ENCODE peak calls at places on chromosomes 3 and 15, in four cellular contexts. E is GM06990, Z is choroid plexus epithelial cell, C is AG04450. H is an unnamed sample.

GRCh38 chr3:157098823-157099185 is 61.1 kb downstream of the CCNL1 start:
- DNase-seq in E (no peak), Z (peak), C (no peak), H (peak)

GRCh38 chr3:31476209-31476608 is 56.5 kb upstream of the STT3B start:
- DNase-seq in E (no peak), Z (no peak), C (no peak), H (no peak)

GRCh38 chr15:70033529-70034140 is 64.1 kb downstream of the TLE3 start:
- DNase-seq in E (no peak), Z (peak), C (no peak), H (peak)

GRCh38 chr15:34116620-34117019 is 14.7 kb downstream of the PGBD4 start:
- DNase-seq in E (no peak), Z (no peak), C (no peak), H (no peak)

GRCh38 chr15:34821907-34822306 is 26.6 kb upstream of the ACTC1 start:
- DNase-seq in E (no peak), Z (no peak), C (no peak), H (no peak)

GRCh38 chr15:101010781-101011180 is 91.6 kb downstream of the LRRK1 start:
- DNase-seq in E (no peak), Z (no peak), C (no peak), H (no peak)

GRCh38 chr3:100033184-100033583 is 81.1 kb downstream of the FILIP1L start:
- DNase-seq in E (no peak), Z (peak), C (peak), H (peak)

GRCh38 chr15:40270246-40270995 is 12.4 kb downstream of the ANKRD63 start:
- DNase-seq in E (no peak), Z (no peak), C (no peak), H (peak)

GRCh38 chr3:82558081-82558480 is 796.6 kb upstream of the GBE1 start:
- DNase-seq in E (no peak), Z (peak), C (no peak), H (no peak)

GRCh38 chr15:48413304-48413703 is 82.1 kb downstream of the DUT start:
- DNase-seq in E (no peak), Z (peak), C (no peak), H (peak)

GRCh38 chr15:70208332-70208731 is 110.6 kb upstream of the TLE3 start:
- DNase-seq in E (no peak), Z (no peak), C (no peak), H (no peak)

GRCh38 chr3:80806673-80807072 is 954.8 kb downstream of the GBE1 start:
- DNase-seq in E (no peak), Z (no peak), C (no peak), H (no peak)

GRCh38 chr15:51649659-51650521 is 27.3 kb upstream of the DMXL2 start:
- DNase-seq in E (peak), Z (peak), C (peak), H (peak)

GRCh38 chr15:68464451-68465090 is 32.6 kb upstream of the ITGA11 start:
- DNase-seq in E (no peak), Z (peak), C (no peak), H (peak)

GRCh38 chr15:68465861-68466560 is 34.0 kb upstream of the ITGA11 start:
- DNase-seq in E (no peak), Z (peak), C (no peak), H (no peak)

GRCh38 chr15:68460166-68460565 is 28.2 kb upstream of the ITGA11 start:
- DNase-seq in E (no peak), Z (no peak), C (no peak), H (no peak)

GRCh38 chr15:68463996-68464395 is 32.0 kb upstream of the ITGA11 start:
- DNase-seq in E (no peak), Z (no peak), C (no peak), H (no peak)

GRCh38 chr15:68463444-68463843 is 31.5 kb upstream of the ITGA11 start:
- DNase-seq in E (no peak), Z (no peak), C (no peak), H (no peak)
- H3K4me3 ChIP-seq in E (no peak), Z (no peak), C (no peak), H (no peak)

DNA sequence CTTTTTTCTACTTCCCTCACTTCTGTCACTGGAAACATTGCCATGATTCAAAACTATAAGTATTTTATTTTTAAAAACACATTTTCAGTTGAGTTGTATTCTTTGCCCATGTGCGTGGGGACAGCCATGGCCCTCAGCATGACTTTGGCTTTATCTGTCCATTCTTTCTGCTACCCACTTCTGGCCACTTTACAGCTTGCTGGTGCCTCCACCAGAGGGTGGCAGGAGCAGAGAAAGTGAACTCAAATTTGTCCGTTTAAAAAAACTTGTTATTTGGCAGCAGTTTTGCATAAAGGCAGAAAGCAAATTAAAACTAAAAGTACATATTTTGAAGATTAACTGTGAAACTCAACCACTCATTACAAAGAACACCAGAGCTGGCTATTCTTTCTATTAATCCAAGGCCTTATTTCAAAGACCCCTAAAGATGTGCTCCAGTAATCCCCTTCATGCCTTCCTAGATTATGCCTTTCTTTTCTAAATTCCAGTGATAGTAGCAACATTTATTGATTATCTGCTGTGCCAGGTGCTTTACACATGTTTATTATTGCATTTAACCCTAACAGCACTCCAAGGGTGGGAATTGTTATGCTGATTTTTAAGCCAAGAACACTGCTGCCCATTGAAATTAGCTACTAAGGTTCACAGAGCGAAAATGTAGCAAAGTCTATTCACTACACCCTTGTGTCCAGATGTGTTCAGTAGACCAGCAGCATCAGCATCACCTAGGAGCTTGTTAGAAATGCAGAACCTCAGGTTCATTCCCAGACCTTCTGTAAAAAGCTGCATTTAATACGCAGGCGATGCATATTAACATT is 134.8 kb downstream of the THRB start:
- DNase-seq in E (no peak), Z (no peak), C (no peak), H (no peak)
- TF ChIP-seq CTCF in E (no peak), Z (peak), C (no peak), H (peak)

GRCh38 chr3:153042088-153042487 is 119.9 kb upstream of the RAP2B start:
- DNase-seq in E (no peak), Z (no peak), C (no peak), H (no peak)

GRCh38 chr3:153045150-153045549 is 116.9 kb upstream of the RAP2B start:
- DNase-seq in E (no peak), Z (no peak), C (no peak), H (peak)

GRCh38 chr3:153038779-153039178 is 123.2 kb upstream of the RAP2B start:
- DNase-seq in E (no peak), Z (peak), C (no peak), H (no peak)

GRCh38 chr3:153038367-153038766 is 123.7 kb upstream of the RAP2B start:
- DNase-seq in E (no peak), Z (no peak), C (no peak), H (no peak)

GRCh38 chr3:153043729-153044314 is 118.2 kb upstream of the RAP2B start:
- DNase-seq in E (no peak), Z (peak), C (no peak), H (peak)
- H3K4me3 ChIP-seq in E (no peak), Z (no peak), C (no peak), H (no peak)

GRCh38 chr3:5425371-5425770 is 237.9 kb downstream of the EDEM1 start:
- DNase-seq in E (no peak), Z (no peak), C (no peak), H (no peak)

GRCh38 chr3:5428607-5429516 is 241.4 kb downstream of the EDEM1 start:
- DNase-seq in E (peak), Z (no peak), C (no peak), H (no peak)

GRCh38 chr3:5427021-5427420 is 239.5 kb downstream of the EDEM1 start:
- DNase-seq in E (no peak), Z (no peak), C (no peak), H (no peak)

GRCh38 chr3:5427938-5428337 is 240.4 kb downstream of the EDEM1 start:
- DNase-seq in E (no peak), Z (no peak), C (no peak), H (no peak)

DNA sequence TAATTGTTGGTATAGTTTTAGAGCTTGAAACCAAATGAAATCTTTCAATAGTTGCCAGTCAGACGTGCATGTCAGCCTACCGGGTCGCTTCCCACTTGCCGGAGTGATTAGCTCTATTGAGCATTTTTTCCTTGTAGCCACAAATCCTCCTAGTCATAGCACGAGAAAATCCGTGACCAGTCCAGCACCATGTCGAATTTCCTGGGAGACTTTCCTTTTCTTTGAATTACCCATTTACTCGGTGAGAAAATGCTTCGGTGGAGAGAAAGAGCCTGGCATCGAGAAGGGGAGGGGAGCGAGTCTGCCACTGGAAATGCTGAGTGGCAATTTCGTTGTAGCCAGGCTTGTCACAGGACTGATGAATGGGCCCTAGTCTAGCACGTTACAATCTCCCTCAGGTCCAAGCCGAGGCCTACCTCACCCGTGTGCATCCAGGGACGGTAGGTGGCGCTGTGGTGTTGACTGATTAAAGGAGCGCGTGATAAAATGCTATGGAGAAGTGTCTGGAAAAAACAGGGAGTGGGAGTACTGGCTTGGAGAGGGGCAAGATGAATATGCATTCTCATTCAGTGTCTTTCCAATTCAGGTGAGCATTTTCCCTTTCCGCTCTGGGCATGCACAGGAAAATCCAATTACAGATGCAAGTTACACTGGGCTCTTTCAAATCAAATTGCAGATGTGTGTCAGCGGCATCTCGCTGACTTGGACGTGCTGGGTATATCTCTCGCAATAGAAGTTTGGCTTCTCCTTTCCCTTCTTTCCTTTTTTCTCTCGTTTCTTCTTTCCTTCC is 238.8 kb downstream of the EDEM1 start:
- DNase-seq in E (peak), Z (peak), C (no peak), H (peak)
- TF ChIP-seq CTCF in E (peak), Z (peak), C (peak), H (peak)

GRCh38 chr3:23762214-23763039 is 43.3 kb upstream of the UBE2E1 start:
- DNase-seq in E (peak), Z (no peak), C (no peak), H (no peak)
- H3K4me3 ChIP-seq in E (peak), Z (peak), C (peak), H (peak)

DNA sequence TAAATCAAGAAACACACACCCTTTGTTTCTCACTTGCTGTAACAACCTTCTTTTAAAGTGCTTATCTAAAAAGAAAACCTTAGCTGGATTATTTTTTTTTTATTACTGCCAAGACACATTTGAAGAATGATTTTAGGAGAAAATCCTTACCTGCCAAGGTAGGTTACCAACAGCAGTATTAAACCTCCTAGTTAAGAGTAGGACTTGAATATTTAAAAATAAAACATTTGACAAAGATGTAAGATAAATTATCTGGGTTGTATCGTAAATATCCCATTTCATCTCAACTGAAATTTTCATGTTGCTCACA is 192.1 kb downstream of the PDZRN3 start:
- DNase-seq in E (no peak), Z (no peak), C (no peak), H (no peak)
- TF ChIP-seq CTCF in E (no peak), Z (no peak), C (no peak), H (no peak)

GRCh38 chr15:59524331-59524731 is 86.3 kb downstream of the FAM81A start:
- DNase-seq in E (no peak), Z (no peak), C (no peak), H (no peak)

GRCh38 chr15:59519329-59519728 is 81.3 kb downstream of the FAM81A start:
- DNase-seq in E (no peak), Z (no peak), C (no peak), H (no peak)

GRCh38 chr15:59521443-59521842 is 83.5 kb downstream of the FAM81A start:
- DNase-seq in E (no peak), Z (no peak), C (no peak), H (no peak)

GRCh38 chr15:59523702-59524101 is 85.7 kb downstream of the FAM81A start:
- DNase-seq in E (no peak), Z (no peak), C (no peak), H (no peak)

DNA sequence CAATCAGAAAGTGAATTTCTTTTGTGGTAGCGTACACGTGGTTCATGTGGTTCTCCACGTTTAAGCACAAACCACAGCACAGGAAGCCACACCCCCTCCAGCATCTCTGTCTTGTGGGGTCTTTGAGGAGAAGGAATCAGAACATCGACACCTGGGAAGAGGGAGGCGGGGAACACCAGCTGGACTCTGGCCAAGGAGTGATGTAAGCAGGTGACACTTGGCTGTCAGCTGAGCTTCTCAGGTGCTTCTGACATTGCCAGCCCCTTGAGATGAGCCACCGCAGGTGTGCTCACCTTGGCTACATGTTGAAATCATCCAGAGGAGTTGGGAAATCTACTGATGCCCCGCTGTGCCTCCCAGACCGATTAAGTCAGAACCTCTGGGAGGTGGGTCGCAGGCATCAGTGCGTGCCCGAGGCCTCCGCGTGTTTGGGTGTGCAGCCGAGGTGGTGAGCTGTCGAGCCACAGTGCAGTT is 85.0 kb downstream of the FAM81A start:
- DNase-seq in E (no peak), Z (no peak), C (no peak), H (no peak)
- H3K4me3 ChIP-seq in E (no peak), Z (no peak), C (no peak), H (no peak)

GRCh38 chr3:184339016-184339415 is 1.6 kb downstream of the FAM131A start:
- DNase-seq in E (no peak), Z (no peak), C (no peak), H (no peak)

GRCh38 chr3:184337315-184337714 is at the start of gene FAM131A:
- DNase-seq in E (no peak), Z (no peak), C (no peak), H (peak)

GRCh38 chr3:184336484-184337230 is 743 bp upstream of the FAM131A start:
- DNase-seq in E (no peak), Z (peak), C (no peak), H (peak)

GRCh38 chr3:184337981-184338380 is 581 bp downstream of the FAM131A start:
- DNase-seq in E (no peak), Z (no peak), C (no peak), H (no peak)

DNA sequence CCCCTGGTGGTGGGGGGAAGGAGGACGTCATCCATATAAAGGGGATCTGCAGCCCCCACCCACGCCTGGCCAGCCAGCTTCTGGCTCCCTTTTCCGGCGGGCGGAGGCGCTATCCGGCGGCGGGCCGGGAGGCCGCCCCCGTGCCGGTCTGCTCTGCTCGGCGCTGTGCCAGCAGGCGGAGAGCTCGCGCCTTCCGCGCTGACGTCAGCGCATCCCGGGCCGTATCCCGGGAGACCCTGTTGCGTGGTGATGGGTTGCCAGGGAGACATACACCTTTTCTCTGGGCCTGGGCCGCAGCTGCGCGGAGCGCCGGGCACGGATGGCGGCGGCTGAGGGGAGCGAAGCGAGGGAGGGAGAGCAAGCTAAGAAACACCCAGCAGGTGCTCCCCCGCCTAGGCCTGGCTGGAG is 1.1 kb downstream of the FAM131A start:
- DNase-seq in E (no peak), Z (peak), C (peak), H (peak)
- TF ChIP-seq CTCF in E (no peak), Z (no peak), C (peak), H (peak)

GRCh38 chr15:85025516-85026279 is 44.0 kb downstream of the PDE8A start:
- DNase-seq in E (no peak), Z (no peak), C (no peak), H (no peak)
- H3K4me3 ChIP-seq in E (no peak), Z (no peak), C (no peak), H (no peak)

DNA sequence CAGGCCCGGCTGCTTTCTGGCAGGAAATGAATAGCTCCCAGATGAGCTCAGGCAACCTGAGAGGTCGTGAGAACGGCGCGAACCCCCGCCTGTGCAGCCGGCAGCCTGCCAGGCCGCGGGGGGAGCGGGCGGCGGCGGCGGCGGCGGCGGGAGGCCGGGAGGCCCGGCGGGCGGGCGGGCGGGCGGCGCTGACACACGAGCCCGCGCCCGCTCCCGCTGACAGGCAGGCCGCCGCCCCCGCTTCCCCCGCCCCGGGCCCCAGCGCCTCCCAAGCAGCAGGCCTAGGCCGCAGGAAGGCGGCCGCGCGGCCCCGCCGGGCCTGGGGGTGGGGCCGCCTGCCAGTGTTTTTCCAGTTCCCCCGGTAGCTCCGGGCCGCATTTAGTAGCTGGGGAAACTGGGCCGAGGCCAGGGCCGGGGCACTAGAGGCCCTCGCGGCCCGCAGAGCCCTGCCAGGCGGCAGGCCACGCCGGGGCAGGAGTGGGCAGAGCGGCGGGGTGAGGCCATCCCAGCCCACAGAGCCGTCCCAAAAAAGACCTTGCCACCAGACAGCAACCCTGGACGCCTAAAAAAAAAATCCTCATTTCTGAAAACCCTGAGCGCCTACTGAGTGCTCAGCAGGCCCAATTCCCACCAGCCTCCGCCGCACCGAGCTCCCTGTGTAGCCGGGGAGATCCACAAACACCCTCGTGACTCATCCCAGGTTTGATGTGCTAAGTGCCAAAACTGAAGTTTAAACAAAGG is 5.6 kb downstream of the HES1 start:
- DNase-seq in E (peak), Z (peak), C (peak), H (peak)
- TF ChIP-seq CTCF in E (no peak), Z (no peak), C (no peak), H (no peak)

H was measured in fibroblast of the aortic adventitia.